ENCODE peak calls at places on chromosomes 7 and 10, in six cellular contexts. T, Z, W, Y, R and N are unnamed samples.

GRCh38 chr10:50635286-50635685 is 11.5 kb upstream of the SGMS1 start:
- DNase-seq in Y (peak; percentile 95), R (no peak), Z (no peak), T (no peak), W (peak; percentile 11), N (peak; percentile 83)

GRCh38 chr10:112553315-112553714 is 106.3 kb downstream of the VTI1A start:
- DNase-seq in T (no peak), Z (no peak), W (no peak), Y (no peak), R (no peak), N (no peak)

GRCh38 chr7:146129296-146129695 is 12.7 kb downstream of the CNTNAP2 start:
- DNase-seq in W (no peak), Y (no peak), R (no peak), Z (no peak), T (no peak), N (no peak)

GRCh38 chr10:124952123-124952522 is 10.2 kb downstream of the ZRANB1 start:
- DNase-seq in W (no peak), R (no peak), T (no peak), Z (no peak), Y (no peak), N (no peak)

GRCh38 chr10:103926722-103927319 is 8.8 kb upstream of the STN1 start:
- DNase-seq in R (no peak), Z (no peak), W (no peak), T (no peak), Y (no peak), N (no peak)

GRCh38 chr10:95505641-95506040 is 55.5 kb downstream of the SORBS1 start:
- DNase-seq in Y (no peak), T (no peak), R (no peak), W (no peak), Z (no peak), N (no peak)

GRCh38 chr7:128872394-128872824 is 9.8 kb downstream of the ATP6V1F start:
- DNase-seq in Z (no peak), Y (no peak), R (no peak), W (no peak), T (no peak), N (no peak)

GRCh38 chr7:6260291-6261183 is 11.9 kb downstream of the CYTH3 start:
- DNase-seq in Y (peak; percentile 67), T (no peak), W (no peak), R (no peak), Z (no peak), N (no peak)

GRCh38 chr7:127135871-127136485 is 116.8 kb downstream of the GRM8 start:
- DNase-seq in Z (no peak), R (peak; percentile 44), W (no peak), Y (no peak), T (no peak), N (no peak)

GRCh38 chr10:46255696-46256355 is 31.0 kb upstream of the ANTXRL start:
- DNase-seq in Z (peak; percentile 43), T (peak; percentile 54), Y (peak; percentile 9), W (peak; percentile 58), R (peak; percentile 95), N (peak; percentile 40)

GRCh38 chr10:95236068-95236903 is 42.2 kb downstream of the ACSM6 start:
- DNase-seq in W (peak; percentile 42), Y (peak; percentile 85), Z (no peak), R (no peak), T (peak; percentile 79), N (peak; percentile 74)

GRCh38 chr7:123769371-123769770 is 20.6 kb upstream of the WASL start:
- DNase-seq in Z (peak; percentile 22), R (no peak), Y (peak; percentile 55), W (peak; percentile 91), T (no peak), N (peak; percentile 83)
- H2AFZ ChIP-seq in Z (no peak overlapping the region), R (no peak overlapping the region), Y (peak overlapping the region; percentile 35), W (no peak overlapping the region), T (no peak overlapping the region), N (no peak overlapping the region)

GRCh38 chr7:115838829-115839228 is 191.7 kb downstream of the TFEC start:
- DNase-seq in T (no peak), Z (no peak), R (no peak), W (no peak), Y (no peak), N (no peak)
- H2AFZ ChIP-seq in T (no peak overlapping the region), Z (no peak overlapping the region), R (no peak overlapping the region), W (no peak overlapping the region), Y (no peak overlapping the region), N (no peak overlapping the region)

DNA sequence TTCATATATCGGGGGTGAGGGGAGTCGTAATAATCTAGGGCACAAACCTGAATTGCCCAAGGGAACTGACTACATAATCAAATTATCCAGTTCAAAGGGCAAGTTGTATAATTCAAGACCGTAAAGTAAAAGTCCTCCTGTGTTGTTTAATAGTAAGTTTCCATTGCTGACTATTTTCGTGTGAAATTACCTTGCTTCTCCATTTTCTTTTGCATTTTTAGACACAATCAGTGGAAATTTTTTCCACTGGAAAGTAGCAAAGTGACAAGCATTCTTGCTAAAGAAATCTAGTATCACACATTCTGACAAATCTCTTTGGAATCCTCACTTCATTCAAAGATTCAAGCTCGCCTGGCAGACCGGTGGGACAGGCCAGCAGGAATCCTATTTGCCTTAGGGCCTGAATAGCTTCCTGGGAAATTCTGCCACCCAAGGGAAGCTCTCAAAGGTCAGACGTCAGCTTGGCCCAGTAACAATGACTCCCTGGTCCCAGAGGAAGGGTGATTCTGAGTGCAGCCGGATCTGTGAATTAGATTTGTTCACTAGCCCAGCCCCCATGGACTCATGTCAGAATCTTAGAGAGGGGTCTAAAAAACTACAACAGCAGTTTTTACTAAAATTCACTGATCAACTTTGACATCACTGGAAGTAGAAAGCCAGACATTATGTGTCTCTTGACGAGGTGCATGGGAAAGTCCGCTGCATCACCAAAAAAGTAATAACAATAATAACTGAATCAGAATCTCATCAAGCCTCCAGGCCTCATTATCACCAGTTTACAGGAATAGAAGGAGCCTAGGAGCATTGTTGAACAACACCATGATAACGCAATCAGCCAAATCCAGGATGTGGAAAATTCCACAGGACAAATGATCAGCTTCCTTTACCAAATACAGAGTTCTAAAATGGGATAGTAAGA is 161.0 kb downstream of the SKIDA1 start:
- DNase-seq in R (no peak), W (peak; percentile 97), T (no peak), Z (peak; percentile 89), Y (peak; percentile 77), N (peak; percentile 89)
- H2AFZ ChIP-seq in R (peak overlapping the region; percentile 83), W (peak overlapping the region; percentile 28), T (no peak overlapping the region), Z (peak overlapping the region; percentile 15), Y (peak overlapping the region; percentile 44), N (peak overlapping the region; percentile 8)

GRCh38 chr10:10503772-10504171 is 513.9 kb upstream of the CELF2 start:
- DNase-seq in R (no peak), Z (no peak), Y (no peak), W (no peak), T (no peak), N (no peak)

GRCh38 chr10:10498781-10499180 is 518.9 kb upstream of the CELF2 start:
- DNase-seq in T (no peak), Z (no peak), Y (no peak), R (no peak), W (no peak), N (no peak)

GRCh38 chr10:10500941-10501340 is 516.7 kb upstream of the CELF2 start:
- DNase-seq in T (no peak), R (no peak), W (no peak), Z (no peak), Y (peak; percentile 83), N (no peak)

GRCh38 chr10:10497245-10497644 is 520.4 kb upstream of the CELF2 start:
- DNase-seq in R (no peak), T (no peak), Z (no peak), W (no peak), Y (no peak), N (no peak)

GRCh38 chr10:10499839-10500238 is 517.8 kb upstream of the CELF2 start:
- DNase-seq in R (no peak), Y (peak; percentile 74), T (no peak), W (peak; percentile 61), Z (no peak), N (no peak)
- H2AFZ ChIP-seq in R (no peak overlapping the region), Y (peak overlapping the region; percentile 31), T (no peak overlapping the region), W (no peak overlapping the region), Z (no peak overlapping the region), N (no peak overlapping the region)

DNA sequence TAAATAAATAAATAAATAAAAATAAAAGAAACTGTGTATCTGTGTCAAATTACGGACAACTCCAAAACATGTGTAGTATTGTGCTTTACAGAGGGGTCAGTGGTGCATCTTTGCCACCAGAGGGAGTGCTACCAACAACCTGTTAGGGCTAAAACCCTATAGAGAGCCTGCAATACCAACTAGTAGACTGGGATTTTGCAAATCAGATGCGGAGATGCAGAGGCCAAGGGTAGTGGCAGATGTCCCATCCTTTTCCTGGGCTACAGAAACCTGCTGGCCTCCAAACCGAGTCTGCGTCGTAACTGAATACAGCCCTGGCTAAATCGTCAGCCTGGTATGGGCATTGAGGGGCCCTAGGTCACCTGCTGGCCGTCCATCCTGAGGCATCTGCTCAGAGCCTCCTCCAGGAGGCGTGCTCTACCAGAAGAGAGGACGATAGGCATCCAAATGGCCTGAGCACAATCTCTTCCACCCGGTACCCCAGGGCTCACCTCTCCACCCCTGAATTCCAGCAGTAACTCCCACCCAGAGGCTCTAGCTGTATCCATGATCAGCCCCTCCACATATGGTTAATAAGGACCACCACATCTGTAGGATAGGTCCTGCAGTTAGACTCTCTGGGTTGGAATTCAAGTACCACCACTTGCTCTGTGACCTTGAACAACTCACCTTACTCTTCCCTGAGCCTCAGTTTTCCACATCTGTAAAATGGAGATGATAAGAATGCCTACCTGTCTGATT is 6.2 kb upstream of the RRP12 start:
- DNase-seq in T (peak; percentile 89), W (peak; percentile 86), Z (peak; percentile 89), R (peak; percentile 79), Y (peak; percentile 58), N (peak; percentile 78)
- H2AFZ ChIP-seq in T (peak overlapping the region; percentile 91), W (peak overlapping the region; percentile 74), Z (peak overlapping the region; percentile 75), R (peak overlapping the region; percentile 75), Y (peak overlapping the region; percentile 54), N (peak overlapping the region; percentile 86)